ENCODE peak calls at places on chromosome 6, in four cellular contexts. R is HT1080; X is GM04504; B is CD4-positive, alpha-beta T cell. N is an unnamed sample.

GRCh38 chr6:150638286-150638685 is 38.6 kb downstream of the PLEKHG1 start:
- DNase-seq in R (no peak), X (no peak), B (no peak), N (no peak)

GRCh38 chr6:53244958-53245357 is 96.3 kb upstream of the GCM1 start:
- DNase-seq in R (no peak), X (no peak), B (no peak), N (peak)

GRCh38 chr6:63573899-63574553 is 1.7 kb downstream of the LOC128125822 start:
- DNase-seq in R (peak), X (no peak), B (peak), N (peak)

GRCh38 chr6:100808638-100809275 is 72.4 kb downstream of the ASCC3 start:
- DNase-seq in R (peak), X (peak), B (no peak), N (no peak)

GRCh38 chr6:93784794-93785757 is 365.7 kb upstream of the EPHA7 start:
- DNase-seq in R (peak), X (no peak), B (no peak), N (no peak)

GRCh38 chr6:135537782-135538301 is 40.3 kb upstream of the AHI1 start:
- DNase-seq in R (peak), X (no peak), B (peak), N (no peak)

GRCh38 chr6:6969761-6970223 is 138.0 kb upstream of the RREB1 start:
- DNase-seq in R (peak), X (no peak), B (no peak), N (no peak)

GRCh38 chr6:156953125-156953477 is 175.9 kb downstream of the ARID1B start:
- DNase-seq in R (no peak), X (no peak), B (no peak), N (no peak)

GRCh38 chr6:18154507-18155272 is at the start of gene TPMT:
- DNase-seq in R (no peak), X (no peak), B (no peak), N (peak)

GRCh38 chr6:52552278-52552643 is 24.6 kb downstream of the TRAM2 start:
- DNase-seq in R (no peak), X (no peak), B (no peak), N (no peak)

GRCh38 chr6:159695984-159696383 is 2.9 kb upstream of the SOD2 start:
- DNase-seq in R (peak), X (no peak), B (no peak), N (no peak)

GRCh38 chr6:113649916-113650609 is 207.1 kb upstream of the MARCKS start:
- DNase-seq in R (no peak), X (no peak), B (no peak), N (no peak)

GRCh38 chr6:168923171-168923570 is 330.5 kb downstream of the THBS2 start:
- DNase-seq in R (no peak), X (no peak), B (no peak), N (no peak)

GRCh38 chr6:101114703-101115102 is 233.6 kb upstream of the ASCC3 start:
- DNase-seq in R (peak), X (peak), B (no peak), N (no peak)

GRCh38 chr6:123415844-123416468 is 220.8 kb downstream of the TRDN start:
- DNase-seq in R (peak), X (peak), B (peak), N (no peak)

GRCh38 chr6:134065706-134066105 is 13.3 kb upstream of the SLC2A12 start:
- DNase-seq in R (no peak), X (no peak), B (no peak), N (no peak)

GRCh38 chr6:1624848-1625341 is 15.2 kb downstream of the FOXC1 start:
- DNase-seq in R (peak), X (no peak), B (no peak), N (no peak)

GRCh38 chr6:105250523-105250922 is 70.7 kb upstream of the POPDC3 start:
- DNase-seq in R (no peak), X (peak), B (no peak), N (no peak)

GRCh38 chr6:71332012-71332411 is 43.4 kb downstream of the OGFRL1 start:
- DNase-seq in R (no peak), X (no peak), B (no peak), N (no peak)

GRCh38 chr6:46186583-46186982 is 15.8 kb upstream of the ENPP5 start:
- DNase-seq in R (no peak), X (no peak), B (no peak), N (no peak)

GRCh38 chr6:89596056-89596455 is 42.5 kb downstream of the LYRM2 start:
- DNase-seq in R (no peak), X (no peak), B (no peak), N (no peak)

GRCh38 chr6:44225579-44226325 is 2.4 kb downstream of the SLC29A1 start:
- DNase-seq in R (no peak), X (no peak), B (no peak), N (no peak)

N was measured in T-helper 2 cell.